ENCODE peak calls at places on chromosome 6, in five cellular contexts. K is IMR-90, R is K562, U is HEK293T, S is GM12878. P is an unnamed sample.

GRCh38 chr6:14085176-14085787 is 32.3 kb upstream of the CD83 start:
- DNase-seq in S (no peak), R (no peak), K (no peak), U (no peak), P (no peak)

GRCh38 chr6:43171284-43172126 is 436 bp downstream of the SRF start:
- DNase-seq in U (no peak), K (no peak), S (no peak), R (peak; percentile 95), P (peak; percentile 75)

GRCh38 chr6:161319231-161319630 is 45.4 kb upstream of the AGPAT4 start:
- DNase-seq in S (no peak), R (no peak), U (no peak), K (no peak), P (no peak)

GRCh38 chr6:49497308-49497707 is 2.4 kb upstream of the GLYATL3 start:
- DNase-seq in S (no peak), U (no peak), K (no peak), R (no peak), P (no peak)

GRCh38 chr6:118260833-118261232 is 287.3 kb upstream of the PLN start:
- DNase-seq in R (no peak), U (no peak), S (no peak), K (no peak), P (no peak)

GRCh38 chr6:108560463-108561308 is at the start of gene FOXO3:
- DNase-seq in R (peak; percentile 84), S (no peak), K (peak; percentile 80), U (peak; percentile 76), P (peak; percentile 63)

GRCh38 chr6:158518196-158519127 is 41.4 kb upstream of the TMEM181 start:
- DNase-seq in R (peak; percentile 57), K (peak; percentile 69), S (peak; percentile 71), U (peak; percentile 70), P (peak; percentile 72)

GRCh38 chr6:2931970-2932748 is 29.1 kb upstream of the SERPINB9 start:
- DNase-seq in R (peak; percentile 94), U (peak; percentile 84), K (peak; percentile 68), S (peak; percentile 60), P (peak; percentile 78)

GRCh38 chr6:25503686-25504085 is 148.3 kb upstream of the SCGN start:
- DNase-seq in R (no peak), U (no peak), K (no peak), S (no peak), P (no peak)

GRCh38 chr6:26571592-26572296 is 25.0 kb upstream of the ABT1 start:
- DNase-seq in S (peak; percentile 67), U (no peak), K (peak; percentile 90), R (peak; percentile 78), P (no peak)

GRCh38 chr6:69848552-69848951 is 17.8 kb upstream of the COL19A1 start:
- DNase-seq in S (no peak), U (no peak), R (no peak), K (no peak), P (no peak)

GRCh38 chr6:157054531-157054979 is 268.8 kb downstream of the TMEM242 start:
- DNase-seq in K (no peak), U (no peak), S (no peak), R (no peak), P (no peak)

GRCh38 chr6:21595265-21595950 is 1.9 kb downstream of the SOX4 start:
- DNase-seq in R (no peak), S (no peak), U (peak; percentile 16), K (no peak), P (peak; percentile 42)

GRCh38 chr6:26273673-26274595 is 91.1 kb upstream of the BTN3A2 start:
- DNase-seq in K (peak; percentile 42), R (no peak), S (no peak), U (no peak), P (no peak)

GRCh38 chr6:104161960-104162669 is 697.6 kb downstream of the HACE1 start:
- DNase-seq in U (no peak), K (no peak), R (no peak), S (no peak), P (no peak)

GRCh38 chr6:118387921-118388701 is 160.0 kb upstream of the PLN start:
- DNase-seq in K (peak; percentile 96), R (no peak), U (no peak), S (no peak), P (peak; percentile 2)

GRCh38 chr6:141513830-141514229 is 618.9 kb upstream of the GJE1 start:
- DNase-seq in R (no peak), K (no peak), U (no peak), S (no peak), P (no peak)

GRCh38 chr6:126152346-126152745 is 166.0 kb downstream of the TRMT11 start:
- DNase-seq in S (no peak), R (no peak), K (no peak), U (no peak), P (no peak)

GRCh38 chr6:72374864-72375263 is 247.0 kb upstream of the KCNQ5 start:
- DNase-seq in K (peak; percentile 12), R (no peak), U (no peak), S (no peak), P (no peak)

GRCh38 chr6:106360989-106361430 is 493 bp downstream of the CRYBG1 start:
- DNase-seq in R (no peak), S (no peak), K (no peak), U (no peak), P (no peak)

GRCh38 chr6:1827984-1828793 is 218.5 kb downstream of the FOXC1 start:
- DNase-seq in U (no peak), S (no peak), K (no peak), R (no peak), P (no peak)

GRCh38 chr6:168156742-168157265 is 77.8 kb upstream of the FRMD1 start:
- DNase-seq in U (no peak), S (no peak), K (no peak), R (no peak), P (no peak)

GRCh38 chr6:168158280-168158979 is 79.4 kb upstream of the FRMD1 start:
- DNase-seq in K (no peak), S (no peak), U (no peak), R (no peak), P (no peak)

GRCh38 chr6:168155821-168156741 is 77.1 kb upstream of the FRMD1 start:
- DNase-seq in K (no peak), U (no peak), R (no peak), S (no peak), P (no peak)

GRCh38 chr6:168158980-168159349 is 80.0 kb upstream of the FRMD1 start:
- DNase-seq in U (no peak), S (no peak), R (no peak), K (no peak), P (no peak)

DNA sequence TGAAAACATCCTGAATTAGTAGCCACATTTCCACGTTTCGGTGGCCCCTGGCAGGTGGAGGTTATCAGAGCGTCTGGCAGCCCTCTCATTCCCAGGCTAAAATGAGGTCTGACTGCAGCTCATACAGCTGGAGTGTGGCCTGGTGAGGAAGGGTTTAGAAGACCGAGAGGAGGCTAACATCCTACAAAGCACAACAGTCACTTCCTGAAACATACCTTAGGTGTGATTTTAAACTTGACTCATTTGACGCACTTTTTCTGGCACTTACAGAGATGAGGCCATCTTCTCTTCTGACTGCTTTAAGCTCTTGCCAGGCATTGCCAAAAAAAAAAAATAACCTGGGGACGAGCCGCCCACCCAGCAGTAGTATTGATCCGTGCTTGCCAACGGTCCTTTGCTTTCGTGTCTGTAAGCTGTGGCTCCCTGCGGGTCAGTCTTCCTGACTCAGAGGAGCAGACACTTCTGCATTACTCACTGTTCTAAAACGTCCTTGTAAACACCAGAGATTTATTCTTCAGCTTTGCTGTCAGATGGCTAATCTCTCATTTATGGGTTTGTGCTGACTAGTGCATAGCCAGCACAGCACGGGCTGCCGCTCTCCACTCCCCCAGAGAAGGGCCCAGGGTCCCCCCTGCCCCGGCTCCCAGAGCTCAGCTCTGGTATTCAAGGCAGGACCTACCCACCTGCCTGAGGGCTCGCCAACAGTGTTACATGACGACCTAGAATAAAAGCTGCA is 78.4 kb upstream of the FRMD1 start:
- DNase-seq in S (no peak), U (peak; percentile 61), K (peak; percentile 78), R (no peak), P (peak; percentile 42)
- TF ChIP-seq BHLHE40 in S (no peak), U (no peak), K (peak; percentile 46), R (no peak), P (no peak)

GRCh38 chr6:54098450-54099044 is 12.7 kb upstream of the MLIP start:
- DNase-seq in S (no peak), R (no peak), U (no peak), K (no peak), P (no peak)

GRCh38 chr6:54097753-54098152 is 13.5 kb upstream of the MLIP start:
- DNase-seq in R (no peak), S (no peak), U (no peak), K (no peak), P (no peak)

GRCh38 chr6:54100411-54101006 is 10.7 kb upstream of the MLIP start:
- DNase-seq in S (no peak), R (no peak), K (no peak), U (no peak), P (no peak)

GRCh38 chr6:54096811-54097210 is 14.4 kb upstream of the MLIP start:
- DNase-seq in K (no peak), R (no peak), U (no peak), S (no peak), P (no peak)

DNA sequence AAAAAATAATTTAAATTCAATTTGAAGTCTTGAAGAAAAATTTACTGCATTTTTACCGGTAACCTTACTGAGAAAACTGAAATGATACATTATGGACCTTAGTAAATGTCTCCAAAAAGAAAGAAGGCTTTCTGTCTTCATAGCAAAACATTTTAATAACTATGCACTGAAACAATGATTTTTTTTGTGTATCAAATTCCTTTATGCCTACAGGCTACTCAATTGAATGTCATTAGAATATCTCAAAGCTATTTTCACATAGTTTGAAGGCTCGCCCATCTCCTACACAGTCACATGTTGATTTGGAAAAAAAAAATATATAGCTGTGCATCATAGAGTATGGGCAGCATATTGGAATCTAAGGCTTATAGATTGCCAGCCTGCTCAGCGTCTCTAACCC is 12.0 kb upstream of the MLIP start:
- DNase-seq in S (no peak), U (no peak), R (no peak), K (no peak), P (no peak)
- TF ChIP-seq BHLHE40 in S (no peak), U (no peak), R (no peak), K (no peak), P (no peak)

GRCh38 chr6:33684428-33684896 is 27.0 kb downstream of the UQCC2 start:
- DNase-seq in S (no peak), K (no peak), R (no peak), U (no peak), P (no peak)
- TF ChIP-seq BHLHE40 in S (no peak), K (no peak), R (no peak), U (no peak), P (no peak)

GRCh38 chr6:134078166-134078565 is 25.7 kb upstream of the SLC2A12 start:
- DNase-seq in R (no peak), K (no peak), S (no peak), U (no peak), P (no peak)

GRCh38 chr6:134079406-134079921 is 27.0 kb upstream of the SLC2A12 start:
- DNase-seq in K (no peak), R (no peak), U (no peak), S (no peak), P (no peak)

GRCh38 chr6:134080171-134080795 is 27.9 kb upstream of the SLC2A12 start:
- DNase-seq in U (no peak), K (no peak), S (no peak), R (no peak), P (no peak)

GRCh38 chr6:134081506-134081905 is 29.1 kb upstream of the SLC2A12 start:
- DNase-seq in U (no peak), R (no peak), S (no peak), K (no peak), P (no peak)

GRCh38 chr6:134082191-134082590 is 29.8 kb upstream of the SLC2A12 start:
- DNase-seq in K (no peak), S (no peak), R (no peak), U (no peak), P (no peak)
- TF ChIP-seq BHLHE40 in K (no peak), S (no peak), R (no peak), U (no peak), P (no peak)

P was measured in A549.